ENCODE peak calls at places on chromosomes 5 and 9, in eight cellular contexts. V is astrocyte; F is T-helper 1 cell; X is stimulated activated CD8-positive, alpha-beta memory T cell treated with anti-CD3 and anti-CD28 coated beads, Interleukin-4, amount 100 ng/mL, for 4 hours; J is DMS153; K is NCI-H1417; B is NCI-H774; H is activated naive CD4-positive, alpha-beta T cell. N is an unnamed sample.

GRCh38 chr9:108434502-108434901 is 421.3 kb downstream of the ACTL7B start:
- DNase-seq in V (peak), F (no peak), X (no peak), J (no peak), K (no peak), B (no peak), H (no peak), N (no peak)

GRCh38 chr5:124438390-124439380 is 307.8 kb downstream of the ZNF608 start:
- DNase-seq in V (peak), F (no peak), X (no peak), J (no peak), K (no peak), B (no peak), H (no peak), N (no peak)

GRCh38 chr5:86757824-86758223 is 140.1 kb downstream of the COX7C start:
- DNase-seq in V (peak), F (no peak), X (no peak), J (no peak), K (no peak), B (no peak), H (no peak), N (peak)

GRCh38 chr5:159123700-159124099 is 24.0 kb upstream of the EBF1 start:
- DNase-seq in V (no peak), F (no peak), X (no peak), J (no peak), K (no peak), B (no peak), H (no peak), N (no peak)

GRCh38 chr5:95727764-95728191 is 3.4 kb upstream of the RHOBTB3 start:
- DNase-seq in V (peak), F (no peak), X (no peak), J (peak), K (peak), B (peak), H (no peak), N (peak)

GRCh38 chr5:15499528-15500325 is at the start of gene FBXL7:
- DNase-seq in V (peak), F (no peak), X (no peak), J (no peak), K (peak), B (no peak), H (no peak), N (no peak)

GRCh38 chr9:136521541-136521940 is 24.3 kb downstream of the NOTCH1 start:
- DNase-seq in V (no peak), F (no peak), X (no peak), J (no peak), K (no peak), B (no peak), H (no peak), N (no peak)

GRCh38 chr5:1734908-1735289 is 64.7 kb downstream of the MRPL36 start:
- DNase-seq in V (no peak), F (no peak), X (no peak), J (no peak), K (no peak), B (no peak), H (no peak), N (no peak)

GRCh38 chr5:179791881-179792611 is 1.7 kb upstream of the LTC4S start:
- DNase-seq in V (no peak), F (no peak), X (no peak), J (no peak), K (no peak), B (no peak), H (no peak), N (no peak)

GRCh38 chr9:68999393-69000105 is 14.4 kb downstream of the PRKACG start:
- DNase-seq in V (peak), F (peak), X (peak), J (peak), K (peak), B (peak), H (no peak), N (peak)

GRCh38 chr5:125274938-125275759 is 528.7 kb upstream of the ZNF608 start:
- DNase-seq in V (peak), F (no peak), X (no peak), J (no peak), K (peak), B (no peak), H (no peak), N (no peak)

GRCh38 chr5:1129725-1130082 is 17.8 kb upstream of the SLC12A7 start:
- DNase-seq in V (no peak), F (no peak), X (no peak), J (no peak), K (no peak), B (no peak), H (no peak), N (no peak)

GRCh38 chr5:5207832-5208231 is 67.7 kb downstream of the ADAMTS16 start:
- DNase-seq in V (no peak), F (no peak), X (no peak), J (no peak), K (no peak), B (no peak), H (no peak), N (no peak)

GRCh38 chr9:75120661-75121060 is 32.3 kb downstream of the OSTF1 start:
- DNase-seq in V (no peak), F (no peak), X (no peak), J (no peak), K (no peak), B (no peak), H (no peak), N (no peak)

GRCh38 chr9:127943746-127944145 is 6.1 kb upstream of the DPM2 start:
- DNase-seq in V (no peak), F (peak), X (peak), J (peak), K (peak), B (peak), H (peak), N (peak)

GRCh38 chr9:113446323-113446740 is 17.2 kb upstream of the RGS3 start:
- DNase-seq in V (peak), F (no peak), X (no peak), J (peak), K (no peak), B (no peak), H (no peak), N (peak)

GRCh38 chr9:127509955-127510299 is 58.6 kb downstream of the LRSAM1 start:
- DNase-seq in V (no peak), F (no peak), X (no peak), J (no peak), K (no peak), B (no peak), H (no peak), N (no peak)

GRCh38 chr9:80790764-80791163 is 898.6 kb downstream of the TLE1 start:
- DNase-seq in V (no peak), F (no peak), X (no peak), J (no peak), K (no peak), B (no peak), H (no peak), N (no peak)

GRCh38 chr5:91865920-91866319 is 482.8 kb upstream of the ARRDC3 start:
- DNase-seq in V (no peak), F (no peak), X (no peak), J (no peak), K (no peak), B (no peak), H (no peak), N (no peak)

GRCh38 chr5:151683444-151683843 is 3.3 kb downstream of the SPARC start:
- DNase-seq in V (no peak), F (no peak), X (no peak), J (no peak), K (no peak), B (no peak), H (no peak), N (no peak)

GRCh38 chr5:151384106-151384505 is 36.7 kb upstream of the SLC36A2 start:
- DNase-seq in V (no peak), F (no peak), X (no peak), J (no peak), K (no peak), B (no peak), H (no peak), N (no peak)

GRCh38 chr9:137139468-137140150 is 655 bp downstream of the GRIN1 start:
- DNase-seq in V (no peak), F (no peak), X (no peak), J (no peak), K (no peak), B (no peak), H (no peak), N (no peak)

GRCh38 chr5:112718344-112718743 is 19.3 kb upstream of the APC start:
- DNase-seq in V (no peak), F (no peak), X (no peak), J (no peak), K (no peak), B (no peak), H (no peak), N (no peak)

GRCh38 chr9:75615284-75615683 is 275.2 kb upstream of the PCSK5 start:
- DNase-seq in V (no peak), F (no peak), X (no peak), J (peak), K (no peak), B (no peak), H (no peak), N (peak)

GRCh38 chr9:29750062-29750461 is 2176.8 kb upstream of the C9orf72 start:
- DNase-seq in V (peak), F (no peak), X (no peak), J (no peak), K (no peak), B (no peak), H (no peak), N (no peak)

GRCh38 chr9:97562542-97562941 is 61.1 kb downstream of the TMOD1 start:
- DNase-seq in V (no peak), F (no peak), X (no peak), J (no peak), K (no peak), B (no peak), H (no peak), N (no peak)

GRCh38 chr5:1245901-1246576 is 20.9 kb downstream of the SLC6A18 start:
- DNase-seq in V (no peak), F (no peak), X (no peak), J (no peak), K (peak), B (no peak), H (no peak), N (no peak)